ENCODE peak calls at places on chromosomes 13 and 19, in five cellular contexts. Y is aorta; L is H9; C is cardiac muscle cell; R is CD4-positive, alpha-beta memory T cell. X is an unnamed sample. For H3K4me1 and H3K27me3, the result is how much of the 10 kb centered on the place peaks cover.

GRCh38 chr19:31278555-31279435 is 70.4 kb downstream of the TSHZ3 start:
- DNase-seq in Y (no peak), L (no peak), C (no peak), R (no peak), X (no peak)

GRCh38 chr19:12880551-12881171 is 588 bp downstream of the DNASE2 start:
- DNase-seq in C (peak), R (no peak), Y (peak), L (peak), X (peak)

GRCh38 chr13:47455581-47455980 is 545.5 kb downstream of the SUCLA2 start:
- DNase-seq in R (no peak), Y (no peak), L (no peak), C (peak), X (no peak)

GRCh38 chr19:48136547-48136946 is 25.9 kb upstream of the PLA2G4C start:
- DNase-seq in R (no peak), Y (no peak), C (no peak), L (no peak), X (no peak)

GRCh38 chr13:76730220-76730619 is 156.0 kb downstream of the KCTD12 start:
- DNase-seq in L (no peak), C (no peak), R (no peak), Y (no peak), X (no peak)

GRCh38 chr13:45878966-45879365 is 27.4 kb upstream of the SIAH3 start:
- DNase-seq in R (no peak), Y (no peak), L (no peak), C (no peak), X (no peak)

GRCh38 chr19:33273881-33274662 is 28.3 kb downstream of the CEBPA start:
- DNase-seq in L (no peak), C (no peak), Y (peak), R (no peak), X (peak)

GRCh38 chr13:59633290-59633689 is 530.4 kb downstream of the DIAPH3 start:
- DNase-seq in R (no peak), C (no peak), Y (no peak), L (no peak), X (peak)

GRCh38 chr19:8111376-8111775 is 38.0 kb downstream of the FBN3 start:
- DNase-seq in C (no peak), L (no peak), Y (no peak), R (no peak), X (no peak)

GRCh38 chr19:38004505-38005223 is 97.7 kb downstream of the SIPA1L3 start:
- DNase-seq in Y (peak), L (peak), R (no peak), C (peak), X (peak)

GRCh38 chr13:99227909-99228688 is 27.4 kb downstream of the UBAC2 start:
- DNase-seq in R (no peak), L (no peak), Y (peak), C (no peak), X (no peak)

GRCh38 chr13:99224019-99224418 is 23.4 kb downstream of the UBAC2 start:
- DNase-seq in R (no peak), Y (no peak), C (no peak), L (no peak), X (no peak)

GRCh38 chr13:99227331-99227900 is 26.8 kb downstream of the UBAC2 start:
- DNase-seq in C (no peak), L (no peak), Y (no peak), R (no peak), X (no peak)

GRCh38 chr13:99226493-99226892 is 25.8 kb downstream of the UBAC2 start:
- DNase-seq in Y (no peak), R (no peak), L (no peak), C (no peak), X (no peak)

DNA sequence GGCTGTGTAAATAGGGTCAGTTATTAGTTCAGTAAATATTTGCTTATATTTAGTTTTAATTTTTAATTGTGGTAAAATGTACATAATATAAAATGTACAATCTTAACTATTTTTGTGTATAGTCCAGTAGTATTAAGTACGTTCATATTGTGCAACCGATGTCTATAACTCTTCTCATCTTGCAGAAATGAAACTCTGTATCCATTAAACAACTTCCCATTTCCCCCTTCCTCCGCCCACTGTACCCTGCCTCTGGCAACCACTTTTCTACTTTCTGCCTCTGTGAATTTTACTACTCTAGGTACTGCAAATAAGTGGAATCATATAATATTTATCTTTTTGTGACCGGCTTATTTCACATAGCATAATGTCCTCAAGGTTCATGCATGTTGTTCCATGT is 24.4 kb downstream of the UBAC2 start:
- DNase-seq in L (no peak), C (no peak), Y (no peak), R (no peak), X (no peak)
- H3K4me1 ChIP-seq in L (under half), C (under half), Y (under half), R (half or more), X (under half)

DNA sequence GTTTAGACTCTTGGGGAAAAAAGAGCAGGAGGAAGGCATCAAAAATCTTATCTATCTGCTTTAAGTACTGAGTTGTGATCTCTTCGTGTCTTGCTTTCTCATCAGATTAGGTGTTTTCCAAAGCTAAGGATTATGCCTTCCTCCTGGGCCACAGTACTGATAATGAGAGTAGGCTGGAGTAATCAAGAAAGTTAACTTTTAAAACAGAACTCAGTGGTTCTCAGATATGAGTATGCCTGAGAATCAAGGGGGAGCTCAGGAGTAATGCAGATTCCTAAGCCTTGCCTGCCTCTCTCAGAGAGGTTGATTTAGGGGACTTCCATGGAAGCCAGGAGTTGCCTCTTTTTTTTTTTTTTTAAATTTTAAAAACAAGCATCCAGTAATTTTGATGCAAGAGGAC is 23.5 kb downstream of the CDADC1 start:
- DNase-seq in C (no peak), L (no peak), R (no peak), Y (no peak), X (no peak)
- H3K27ac ChIP-seq in C (no peak), L (no peak), R (no peak), Y (no peak), X (no peak)

DNA sequence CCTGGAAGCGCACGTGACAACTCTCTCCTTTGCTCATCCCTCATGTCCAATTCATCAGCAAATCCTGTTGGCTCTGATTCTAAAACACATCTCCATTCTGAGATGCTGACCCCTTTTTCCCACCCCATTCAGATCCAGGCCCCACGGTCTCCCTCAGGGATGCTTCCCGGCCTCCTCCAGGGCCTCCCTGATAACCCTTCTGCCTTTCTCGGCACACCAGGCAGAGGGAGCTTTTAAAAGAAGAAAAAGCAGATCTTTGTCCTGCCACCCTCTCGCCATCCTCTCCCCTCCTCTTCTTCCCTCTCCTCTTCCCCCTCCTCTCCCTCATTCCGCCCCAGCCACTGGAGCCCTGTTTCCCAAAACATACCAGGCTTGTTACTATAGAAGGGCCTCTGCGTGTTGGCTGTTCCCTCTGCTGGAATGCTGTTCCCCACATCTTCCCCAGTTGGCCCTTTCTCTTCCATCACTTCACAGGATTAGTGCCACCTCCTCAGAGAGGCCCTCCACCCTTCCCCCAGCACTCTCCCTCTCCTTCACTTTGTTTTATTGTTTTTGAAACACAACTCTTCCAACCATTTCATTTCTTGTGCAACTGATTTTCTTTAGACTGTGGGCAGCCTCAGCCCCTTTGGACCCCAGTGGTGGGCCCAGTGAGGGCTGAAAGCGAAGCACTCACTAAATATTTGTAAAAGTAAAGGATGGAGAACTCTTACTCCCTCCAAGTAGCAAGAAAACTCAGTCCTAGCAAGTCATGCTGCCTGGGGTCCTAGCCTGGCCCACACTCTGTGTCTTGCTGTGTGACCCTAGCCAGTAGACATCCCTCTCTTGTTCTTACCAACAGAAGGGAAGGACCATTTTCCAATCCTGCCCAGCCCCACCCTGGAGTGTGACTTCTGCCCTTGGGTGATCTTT is 2.5 kb upstream of the CRLF1 start:
- DNase-seq in L (no peak), R (no peak), Y (no peak), C (no peak), X (no peak)
- H3K27me3 ChIP-seq in L (half or more), R (half or more), Y (under half), C (half or more), X (under half)

DNA sequence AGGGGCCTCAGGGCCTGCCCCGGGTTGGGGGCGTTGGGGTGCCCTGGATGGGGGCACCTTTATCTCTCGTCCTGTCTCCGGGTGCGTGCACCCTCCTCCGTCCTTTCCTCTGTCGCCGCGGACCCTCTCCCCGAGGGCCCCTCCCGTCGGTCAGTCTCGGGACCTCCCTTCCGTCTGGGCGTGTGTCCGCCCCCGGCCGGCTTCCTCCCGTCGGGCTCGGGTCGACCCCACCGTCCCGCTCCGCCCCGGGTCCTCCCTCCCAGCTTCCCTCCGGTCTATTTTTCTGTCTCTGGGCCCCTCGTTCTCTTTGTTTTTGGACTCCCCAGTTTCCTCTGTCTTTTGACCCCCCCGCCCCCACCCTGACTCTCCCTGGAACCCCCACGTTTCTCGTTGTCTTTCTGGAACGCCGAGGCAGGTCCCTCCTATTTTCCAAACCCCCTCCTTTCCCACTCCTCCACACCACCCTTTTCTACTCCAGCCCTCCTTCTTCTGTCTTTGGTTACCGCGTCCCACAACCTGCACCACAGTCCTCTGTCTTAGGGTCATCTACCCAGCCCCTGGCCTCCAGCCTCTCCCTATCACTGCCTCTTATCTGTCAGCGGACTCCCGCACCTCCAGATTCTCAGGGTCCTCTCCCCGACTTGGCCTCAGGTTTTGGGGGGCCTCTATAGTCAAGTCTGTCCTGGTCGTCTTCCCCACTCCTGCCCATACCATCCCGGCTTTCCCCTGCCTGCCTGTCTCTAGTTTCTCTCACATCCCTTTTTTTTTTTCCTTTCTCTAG is 757 bp downstream of the EGLN2 start:
- DNase-seq in L (no peak), R (no peak), Y (no peak), C (peak), X (peak)
- H3K4me1 ChIP-seq in L (under half), R (half or more), Y (under half), C (under half), X (under half)

GRCh38 chr13:97289514-97290298 is 67.6 kb downstream of the MBNL2 start:
- DNase-seq in L (no peak), Y (no peak), C (no peak), R (no peak), X (no peak)

GRCh38 chr13:97296740-97297139 is 74.6 kb downstream of the MBNL2 start:
- DNase-seq in C (no peak), Y (no peak), L (no peak), R (no peak), X (no peak)

GRCh38 chr13:97298816-97299215 is 76.7 kb downstream of the MBNL2 start:
- DNase-seq in Y (no peak), C (no peak), R (no peak), L (no peak), X (no peak)

GRCh38 chr13:97300871-97301270 is 78.7 kb downstream of the MBNL2 start:
- DNase-seq in L (no peak), C (no peak), Y (no peak), R (no peak), X (no peak)

GRCh38 chr13:97295279-97296182 is 73.4 kb downstream of the MBNL2 start:
- DNase-seq in L (no peak), C (no peak), Y (no peak), R (no peak), X (no peak)
- H3K27ac ChIP-seq in L (no peak), C (no peak), Y (no peak), R (no peak), X (peak)

GRCh38 chr19:51552996-51553725 is 17.9 kb upstream of the ZNF175 start:
- DNase-seq in Y (peak), C (peak), R (no peak), L (peak), X (peak)
- H3K27me3 ChIP-seq in Y (under half), C (under half), R (under half), L (under half), X (under half)

DNA sequence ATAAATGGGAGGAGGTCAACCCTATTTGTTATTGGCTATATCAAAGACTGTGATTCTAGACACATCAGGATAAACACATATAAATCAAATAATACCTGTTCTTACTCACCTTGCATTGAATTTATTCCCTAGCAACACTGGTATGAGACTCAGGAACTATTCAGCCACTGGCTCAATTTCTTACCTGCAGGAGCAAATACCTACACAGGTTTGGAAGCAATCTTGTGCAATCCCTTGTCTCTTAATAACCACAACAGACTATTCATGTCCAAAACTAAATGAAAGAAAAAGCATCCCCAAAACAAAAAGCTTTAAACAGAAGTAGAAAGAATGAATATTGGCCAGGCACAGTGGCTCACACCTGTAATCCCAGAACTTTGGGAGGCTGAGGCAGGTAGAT is 55.5 kb downstream of the TBC1D4 start:
- DNase-seq in C (no peak), L (no peak), Y (no peak), R (no peak), X (no peak)
- H3K4me1 ChIP-seq in C (under half), L (under half), Y (under half), R (under half), X (under half)

GRCh38 chr13:105612541-105612940 is 922.9 kb downstream of the EFNB2 start:
- DNase-seq in C (no peak), R (no peak), L (no peak), Y (no peak), X (no peak)
- H3K27ac ChIP-seq in C (no peak), R (no peak), L (no peak), Y (no peak), X (no peak)

GRCh38 chr13:99976502-99977115 is 5.0 kb upstream of the ZIC2 start:
- DNase-seq in Y (no peak), C (no peak), R (no peak), L (no peak), X (no peak)
- H3K27me3 ChIP-seq in Y (under half), C (half or more), R (half or more), L (under half), X (under half)